ENCODE peak calls at places on chromosomes 3 and 15, in eight cellular contexts. W is brain microvascular endothelial cell, L is GM10248, Z is endothelial cell, M is HepG2, K is A673, Q is HFFc6, D is GM06990. V is an unnamed sample.

GRCh38 chr3:88742066-88742465 is 365.4 kb upstream of the EPHA3 start:
- DNase-seq in Z (no peak), M (no peak), L (no peak), K (no peak), W (no peak), Q (no peak), D (no peak), V (no peak)

GRCh38 chr15:77988386-77989301 is 88.9 kb downstream of the TBC1D2B start:
- DNase-seq in Z (peak), D (no peak), M (no peak), L (no peak), Q (no peak), K (no peak), W (no peak), V (no peak)

GRCh38 chr3:58066842-58067241 is 58.6 kb downstream of the FLNB start:
- DNase-seq in W (no peak), M (peak), Z (no peak), K (no peak), D (no peak), L (no peak), Q (peak), V (no peak)

GRCh38 chr3:189233225-189233858 is 61.6 kb downstream of the TPRG1 start:
- DNase-seq in Q (peak), D (no peak), W (peak), Z (peak), M (peak), L (peak), K (peak), V (peak)

GRCh38 chr3:62873672-62874397 is 1.4 kb downstream of the CADPS start:
- DNase-seq in Z (peak), K (peak), W (no peak), L (peak), M (no peak), Q (no peak), D (peak), V (no peak)

GRCh38 chr3:156685198-156685597 is 10.8 kb downstream of the TIPARP start:
- DNase-seq in L (no peak), Q (peak), K (no peak), Z (no peak), M (no peak), D (no peak), W (no peak), V (no peak)

GRCh38 chr15:81280696-81281095 is 43.2 kb downstream of the STARD5 start:
- DNase-seq in W (no peak), M (no peak), Q (no peak), Z (no peak), D (no peak), K (peak), L (no peak), V (no peak)

GRCh38 chr3:78875851-78876250 is 891.9 kb downstream of the ROBO1 start:
- DNase-seq in Q (no peak), L (no peak), W (no peak), K (no peak), D (no peak), Z (no peak), M (no peak), V (no peak)

GRCh38 chr15:78046796-78047341 is 30.6 kb downstream of the TBC1D2B start:
- DNase-seq in W (no peak), L (no peak), K (no peak), D (no peak), M (no peak), Q (no peak), Z (no peak), V (no peak)

GRCh38 chr3:107410606-107411005 is 33.4 kb downstream of the CCDC54 start:
- DNase-seq in D (no peak), L (no peak), Z (no peak), K (no peak), W (no peak), Q (no peak), M (no peak), V (no peak)

GRCh38 chr15:52546031-52546751 is 17.5 kb upstream of the MYO5A start:
- DNase-seq in Z (no peak), Q (no peak), L (no peak), W (no peak), M (no peak), D (no peak), K (no peak), V (no peak)

GRCh38 chr15:78422571-78423340 is 15.3 kb upstream of the IREB2 start:
- DNase-seq in L (peak), Z (peak), D (peak), K (peak), W (peak), Q (peak), M (peak), V (no peak)

GRCh38 chr15:50051811-50052419 is 67.1 kb downstream of the ATP8B4 start:
- DNase-seq in K (peak), Q (peak), L (peak), W (peak), Z (peak), D (no peak), M (peak), V (peak)

GRCh38 chr15:92921215-92922131 is 21.3 kb downstream of the CHD2 start:
- DNase-seq in Z (no peak), K (no peak), D (no peak), L (no peak), Q (peak), M (no peak), W (no peak), V (no peak)

GRCh38 chr3:193928354-193929209 is 207.4 kb upstream of the HES1 start:
- DNase-seq in D (no peak), M (no peak), K (peak), W (no peak), Q (no peak), Z (no peak), L (no peak), V (no peak)

GRCh38 chr3:52838561-52839267 is 3.9 kb upstream of the MUSTN1 start:
- DNase-seq in Q (no peak), K (no peak), Z (no peak), L (no peak), W (no peak), M (no peak), D (no peak), V (no peak)

GRCh38 chr3:12400795-12401194 is 83.5 kb upstream of the TSEN2 start:
- DNase-seq in M (no peak), D (no peak), L (no peak), K (no peak), Z (no peak), W (peak), Q (peak), V (no peak)

GRCh38 chr3:101729586-101729985 is 5.2 kb downstream of the CEP97 start:
- DNase-seq in K (no peak), Q (no peak), D (no peak), Z (no peak), W (no peak), M (no peak), L (no peak), V (no peak)

GRCh38 chr15:33735637-33736247 is 232.6 kb upstream of the CHRM5 start:
- DNase-seq in D (no peak), Z (peak), L (peak), Q (no peak), K (peak), M (peak), W (no peak), V (no peak)

GRCh38 chr3:141735789-141736465 is 2.2 kb upstream of the RNF7 start:
- DNase-seq in L (no peak), Z (no peak), M (peak), Q (no peak), W (no peak), D (no peak), K (no peak), V (no peak)

GRCh38 chr15:82698711-82699345 is 10.8 kb downstream of the AP3B2 start:
- DNase-seq in M (no peak), K (no peak), W (no peak), L (no peak), Z (no peak), Q (no peak), D (no peak), V (no peak)

GRCh38 chr15:99925661-99926461 is 192.6 kb upstream of the LYSMD4 start:
- DNase-seq in L (peak), Z (peak), Q (no peak), D (peak), K (peak), M (no peak), W (no peak), V (no peak)

GRCh38 chr15:65873271-65873670 is 4.0 kb downstream of the RAB11A start:
- DNase-seq in K (no peak), W (no peak), M (no peak), Z (no peak), L (no peak), D (no peak), Q (no peak), V (no peak)

GRCh38 chr3:66381621-66382020 is 119.2 kb downstream of the LRIG1 start:
- DNase-seq in Q (no peak), D (no peak), L (no peak), M (no peak), Z (no peak), W (no peak), K (no peak), V (no peak)

GRCh38 chr15:67133026-67133425 is 67.6 kb downstream of the SMAD3 start:
- DNase-seq in Z (no peak), K (no peak), L (no peak), M (no peak), Q (no peak), D (no peak), W (no peak), V (no peak)

GRCh38 chr15:72958634-72959033 is 93.6 kb upstream of the NEO1 start:
- DNase-seq in L (no peak), D (no peak), Q (no peak), K (no peak), Z (no peak), W (no peak), M (no peak), V (no peak)

GRCh38 chr3:126300001-126300760 is 57.0 kb downstream of the KLF15 start:
- DNase-seq in D (no peak), W (no peak), Q (no peak), K (no peak), L (peak), M (no peak), Z (no peak), V (no peak)

GRCh38 chr3:45953536-45953935 is 10.3 kb downstream of the CXCR6 start:
- DNase-seq in K (no peak), L (no peak), D (no peak), M (no peak), Z (no peak), W (no peak), Q (no peak), V (no peak)

GRCh38 chr3:52614689-52615088 is 71.0 kb downstream of the PBRM1 start:
- DNase-seq in W (peak), Q (peak), L (no peak), M (no peak), D (no peak), K (no peak), Z (no peak), V (no peak)

GRCh38 chr15:69951511-69952209 is 146.1 kb downstream of the TLE3 start:
- DNase-seq in D (no peak), Q (peak), Z (no peak), L (no peak), W (no peak), M (no peak), K (peak), V (no peak)

GRCh38 chr3:25442486-25442885 is 14.4 kb downstream of the RARB start:
- DNase-seq in Q (no peak), K (no peak), D (no peak), Z (no peak), L (no peak), M (no peak), W (no peak), V (no peak)
- TF ChIP-seq CTCF in Q (no peak), K (no peak), D (no peak), Z (no peak), L (no peak), M (no peak), W (no peak), V (no peak)

DNA sequence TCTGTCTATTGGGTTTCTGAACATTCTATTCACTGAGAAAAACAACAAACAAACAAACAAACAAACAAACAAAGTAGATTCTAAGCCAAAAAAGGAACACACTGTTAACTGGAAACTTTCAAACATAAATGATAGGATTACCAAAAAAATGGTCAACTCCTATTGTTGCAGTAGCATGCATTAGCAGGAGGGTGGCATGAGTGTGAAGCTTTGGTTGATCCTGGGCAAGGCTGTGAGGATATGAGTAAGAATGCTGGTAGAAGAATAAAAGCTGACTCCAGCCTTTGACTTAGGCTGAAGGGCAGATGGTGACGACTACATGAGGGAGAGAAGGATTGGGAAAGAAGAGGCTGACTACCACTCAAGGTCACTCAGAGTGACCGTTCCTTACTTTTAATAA is 810.3 kb downstream of the VGLL3 start:
- DNase-seq in Z (peak), Q (no peak), D (no peak), W (no peak), K (peak), L (no peak), M (peak), V (no peak)
- TF ChIP-seq CTCF in Z (peak), Q (no peak), D (no peak), W (peak), K (peak), L (peak), M (peak), V (no peak)

DNA sequence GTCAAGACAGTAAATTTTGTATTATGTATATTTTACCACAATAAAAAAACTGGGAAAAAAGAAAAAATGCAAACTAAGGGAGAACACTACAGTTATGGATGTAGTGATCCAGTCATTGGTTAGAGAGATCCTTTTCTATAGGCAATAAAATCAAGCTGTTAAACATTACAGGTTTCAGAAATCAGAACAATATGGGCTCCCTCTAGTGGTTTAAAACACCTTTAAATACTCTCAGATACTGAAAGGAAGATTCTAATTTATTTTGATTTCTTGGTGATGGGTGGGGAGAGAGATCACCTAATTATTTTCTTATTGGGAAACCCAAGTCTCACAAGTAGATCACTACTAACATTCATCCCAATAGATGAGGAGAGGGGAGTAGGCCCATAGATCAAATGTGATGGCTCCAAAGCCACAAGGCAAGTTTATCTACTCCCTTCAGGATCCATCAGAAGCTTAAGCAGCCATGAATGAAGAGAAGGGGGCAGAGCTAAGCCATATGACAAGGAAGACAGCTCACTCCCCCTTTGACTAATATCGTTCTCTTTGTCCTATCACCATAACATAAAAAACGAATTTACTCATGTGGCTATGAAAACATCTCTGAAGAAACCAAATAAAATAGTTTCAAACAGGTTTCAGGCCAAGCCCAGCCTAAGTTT is 118.6 kb downstream of the ANO10 start:
- DNase-seq in Z (no peak), L (no peak), W (no peak), D (no peak), Q (peak), M (peak), K (peak), V (no peak)
- TF ChIP-seq CTCF in Z (peak), L (peak), W (peak), D (peak), Q (peak), M (peak), K (peak), V (peak)

DNA sequence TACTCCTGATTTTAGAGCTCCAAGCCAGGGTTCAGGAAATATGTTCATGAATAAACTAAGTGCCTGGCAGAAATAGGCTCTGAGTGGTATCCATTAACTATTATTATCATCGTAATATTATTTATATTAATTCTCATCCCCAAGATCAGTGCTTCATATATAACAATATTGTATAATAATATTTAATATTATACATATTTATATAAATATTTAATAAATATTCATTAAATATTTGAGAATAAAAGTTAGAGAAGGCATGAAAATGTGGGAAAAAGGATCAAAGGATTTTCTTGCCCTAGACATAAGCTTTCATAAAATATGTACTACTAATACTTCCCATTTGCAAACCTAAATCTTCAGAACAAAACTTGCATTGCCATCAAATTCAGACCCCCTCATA is 196.5 kb downstream of the ZMAT3 start:
- DNase-seq in M (no peak), Z (no peak), Q (no peak), D (no peak), K (no peak), L (no peak), W (no peak), V (no peak)
- TF ChIP-seq CTCF in M (no peak), Z (no peak), Q (no peak), D (no peak), K (no peak), L (no peak), W (no peak), V (no peak)

GRCh38 chr3:119600732-119601131 is 3.0 kb downstream of the PLA1A start:
- DNase-seq in W (no peak), Q (no peak), K (peak), M (no peak), Z (peak), L (peak), D (peak), V (no peak)
- TF ChIP-seq CTCF in W (peak), Q (peak), K (peak), M (peak), Z (peak), L (peak), D (peak), V (peak)

GRCh38 chr3:14508505-14508819 is 31.7 kb downstream of the GRIP2 start:
- DNase-seq in Q (no peak), M (no peak), L (no peak), K (no peak), D (no peak), W (no peak), Z (no peak), V (no peak)

GRCh38 chr3:14505803-14506500 is 34.2 kb downstream of the GRIP2 start:
- DNase-seq in L (no peak), M (no peak), Z (no peak), W (no peak), K (no peak), D (no peak), Q (no peak), V (no peak)

GRCh38 chr3:14506626-14507344 is 33.4 kb downstream of the GRIP2 start:
- DNase-seq in K (no peak), W (no peak), D (no peak), Q (no peak), L (no peak), M (no peak), Z (no peak), V (no peak)

GRCh38 chr3:14507757-14508504 is 32.2 kb downstream of the GRIP2 start:
- DNase-seq in K (no peak), M (no peak), Q (no peak), L (no peak), Z (no peak), W (no peak), D (no peak), V (no peak)

GRCh38 chr3:14507345-14507741 is 32.8 kb downstream of the GRIP2 start:
- DNase-seq in L (no peak), M (no peak), K (peak), W (no peak), Q (no peak), Z (no peak), D (no peak), V (no peak)
- TF ChIP-seq CTCF in L (no peak), M (no peak), K (no peak), W (no peak), Q (no peak), Z (no peak), D (no peak), V (no peak)

DNA sequence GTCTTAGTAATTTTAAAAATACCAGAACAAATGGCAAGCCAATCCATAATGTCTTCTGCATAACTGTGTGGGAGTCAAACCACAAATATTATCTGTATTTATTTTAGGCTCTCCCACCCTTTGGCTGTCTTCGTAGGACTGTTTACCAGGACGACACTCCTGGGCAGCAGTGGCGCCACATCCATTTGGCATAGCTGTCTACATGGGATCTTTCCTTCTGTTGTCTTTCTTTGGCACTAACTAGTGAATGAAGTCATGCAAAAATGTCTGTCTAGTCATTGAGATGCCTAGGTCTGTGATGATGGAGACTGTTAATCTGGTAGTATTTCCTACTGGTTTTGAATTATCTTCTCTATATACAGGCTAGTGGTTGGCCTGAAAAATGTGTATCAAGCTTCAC is 54.0 kb upstream of the CHMP2B start:
- DNase-seq in L (no peak), K (no peak), Z (no peak), Q (peak), M (no peak), D (no peak), W (peak), V (no peak)
- TF ChIP-seq CTCF in L (no peak), K (no peak), Z (no peak), Q (no peak), M (no peak), D (no peak), W (no peak), V (no peak)

DNA sequence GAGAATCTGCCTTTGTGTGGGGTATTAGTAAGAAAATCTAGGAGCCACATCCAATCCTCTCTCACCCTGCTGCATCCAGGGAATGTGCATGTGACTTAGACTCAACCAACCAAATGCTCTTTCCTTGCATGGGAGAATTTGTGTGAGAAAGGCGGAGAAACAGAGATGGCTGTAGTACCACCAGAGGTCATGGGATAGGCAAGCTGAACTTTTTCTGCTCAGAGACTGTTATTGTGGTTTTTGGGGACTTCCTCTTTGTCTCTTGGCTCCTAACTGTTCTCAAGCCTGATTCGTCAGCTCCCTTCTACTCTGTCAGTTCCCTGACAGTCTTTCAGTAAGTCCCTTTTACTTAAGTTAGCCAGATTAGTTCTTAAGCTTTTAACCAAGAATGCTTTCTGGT is 2.6 kb upstream of the ZSCAN2 start:
- DNase-seq in M (no peak), L (peak), K (no peak), D (peak), W (peak), Z (no peak), Q (peak), V (no peak)
- TF ChIP-seq CTCF in M (no peak), L (no peak), K (no peak), D (peak), W (no peak), Z (no peak), Q (no peak), V (no peak)

GRCh38 chr3:179323197-179323901 is 518 bp downstream of the ZNF639 start:
- DNase-seq in K (peak), M (peak), Z (peak), Q (peak), W (peak), D (peak), L (peak), V (no peak)
- TF ChIP-seq CTCF in K (no peak), M (peak), Z (no peak), Q (no peak), W (peak), D (no peak), L (peak), V (no peak)

V was measured in AG09319.